ENCODE peak calls at places on chromosome 9, in five cellular contexts. One of them, this sample, is unnamed.

GRCh38 chr9:20722221-20722620 is 38.2 kb downstream of the FOCAD start:
- DNase-seq in IMR-90: no peak
- DNase-seq in GM20000: no peak
- DNase-seq in fibroblast of mammary gland: no peak
- DNase-seq in heart right ventricle: no peak
- DNase-seq in this sample: no peak

GRCh38 chr9:107894572-107895261 is 405.1 kb upstream of the KLF4 start:
- DNase-seq in heart right ventricle: no peak
- DNase-seq in fibroblast of mammary gland: peak; percentile 54
- DNase-seq in GM20000: no peak
- DNase-seq in IMR-90: peak; percentile 93
- DNase-seq in this sample: no peak

GRCh38 chr9:899440-900184 is 58.1 kb downstream of the DMRT1 start:
- DNase-seq in GM20000: peak; percentile 12
- DNase-seq in IMR-90: no peak
- DNase-seq in fibroblast of mammary gland: no peak
- DNase-seq in heart right ventricle: no peak
- DNase-seq in this sample: no peak

GRCh38 chr9:117232266-117232665 is 182.6 kb downstream of the ASTN2 start:
- DNase-seq in GM20000: no peak
- DNase-seq in fibroblast of mammary gland: no peak
- DNase-seq in IMR-90: no peak
- DNase-seq in heart right ventricle: no peak
- DNase-seq in this sample: no peak

GRCh38 chr9:127351182-127352166 is 45.5 kb upstream of the SLC2A8 start:
- DNase-seq in fibroblast of mammary gland: no peak
- DNase-seq in GM20000: no peak
- DNase-seq in heart right ventricle: no peak
- DNase-seq in IMR-90: no peak
- DNase-seq in this sample: no peak

GRCh38 chr9:101457003-101457402 is 21.4 kb upstream of the ALDOB start:
- DNase-seq in GM20000: no peak
- DNase-seq in fibroblast of mammary gland: no peak
- DNase-seq in IMR-90: no peak
- DNase-seq in heart right ventricle: no peak
- DNase-seq in this sample: no peak

GRCh38 chr9:88746029-88746743 is 211.2 kb downstream of the NXNL2 start:
- DNase-seq in IMR-90: peak; percentile 95
- DNase-seq in heart right ventricle: peak; percentile 56
- DNase-seq in fibroblast of mammary gland: peak; percentile 97
- DNase-seq in GM20000: no peak
- DNase-seq in this sample: no peak

GRCh38 chr9:79221084-79221483 is 350.7 kb upstream of the TLE4 start:
- DNase-seq in heart right ventricle: no peak
- DNase-seq in fibroblast of mammary gland: peak; percentile 75
- DNase-seq in GM20000: no peak
- DNase-seq in IMR-90: peak; percentile 84
- DNase-seq in this sample: no peak

GRCh38 chr9:111896942-111897830 is 572 bp downstream of the UGCG start:
- DNase-seq in GM20000: peak; percentile 83
- DNase-seq in IMR-90: no peak
- DNase-seq in heart right ventricle: peak; percentile 69
- DNase-seq in fibroblast of mammary gland: peak; percentile 56
- DNase-seq in this sample: no peak

GRCh38 chr9:126057869-126058467 is 268.7 kb upstream of the MVB12B start:
- DNase-seq in fibroblast of mammary gland: no peak
- DNase-seq in heart right ventricle: no peak
- DNase-seq in IMR-90: no peak
- DNase-seq in GM20000: no peak
- DNase-seq in this sample: no peak

GRCh38 chr9:26888271-26888670 is 4.3 kb downstream of the CAAP1 start:
- DNase-seq in GM20000: no peak
- DNase-seq in IMR-90: peak; percentile 4
- DNase-seq in heart right ventricle: no peak
- DNase-seq in fibroblast of mammary gland: no peak
- DNase-seq in this sample: no peak

GRCh38 chr9:99172129-99173091 is 49.3 kb downstream of the ALG2 start:
- DNase-seq in fibroblast of mammary gland: no peak
- DNase-seq in IMR-90: no peak
- DNase-seq in heart right ventricle: no peak
- DNase-seq in GM20000: no peak
- DNase-seq in this sample: no peak

GRCh38 chr9:35882265-35882848 is 12.2 kb upstream of the OR13J1 start:
- DNase-seq in GM20000: peak; percentile 76
- DNase-seq in fibroblast of mammary gland: peak; percentile 78
- DNase-seq in heart right ventricle: peak; percentile 87
- DNase-seq in IMR-90: peak; percentile 71
- DNase-seq in this sample: peak; percentile 74

GRCh38 chr9:135448570-135449180 is 30.9 kb upstream of the PPP1R26 start:
- DNase-seq in GM20000: no peak
- DNase-seq in heart right ventricle: no peak
- DNase-seq in fibroblast of mammary gland: no peak
- DNase-seq in IMR-90: peak; percentile 8
- DNase-seq in this sample: no peak

GRCh38 chr9:88312070-88312469 is 76.2 kb upstream of the SPIN1 start:
- DNase-seq in heart right ventricle: no peak
- DNase-seq in IMR-90: no peak
- DNase-seq in GM20000: no peak
- DNase-seq in fibroblast of mammary gland: no peak
- DNase-seq in this sample: no peak

GRCh38 chr9:120281665-120282064 is 298.3 kb downstream of the CDK5RAP2 start:
- DNase-seq in heart right ventricle: no peak
- DNase-seq in GM20000: no peak
- DNase-seq in fibroblast of mammary gland: no peak
- DNase-seq in IMR-90: no peak
- DNase-seq in this sample: no peak

GRCh38 chr9:85536076-85536475 is 205.7 kb downstream of the AGTPBP1 start:
- DNase-seq in GM20000: no peak
- DNase-seq in fibroblast of mammary gland: peak; percentile 87
- DNase-seq in IMR-90: peak; percentile 60
- DNase-seq in heart right ventricle: no peak
- DNase-seq in this sample: no peak

GRCh38 chr9:122001491-122002201 is 91.5 kb downstream of the TTLL11 start:
- DNase-seq in fibroblast of mammary gland: no peak
- DNase-seq in heart right ventricle: peak; percentile 42
- DNase-seq in GM20000: no peak
- DNase-seq in IMR-90: peak; percentile 24
- DNase-seq in this sample: no peak

GRCh38 chr9:126516936-126517750 is 96.6 kb upstream of the LMX1B start:
- DNase-seq in IMR-90: peak; percentile 84
- DNase-seq in fibroblast of mammary gland: peak; percentile 76
- DNase-seq in heart right ventricle: peak; percentile 67
- DNase-seq in GM20000: peak; percentile 59
- DNase-seq in this sample: peak; percentile 43

GRCh38 chr9:94993821-94994165 is 267.3 kb downstream of the AOPEP start:
- DNase-seq in IMR-90: no peak
- DNase-seq in fibroblast of mammary gland: no peak
- DNase-seq in heart right ventricle: no peak
- DNase-seq in GM20000: no peak
- DNase-seq in this sample: no peak

GRCh38 chr9:115590016-115590415 is 472.1 kb upstream of the TNC start:
- DNase-seq in GM20000: no peak
- DNase-seq in heart right ventricle: no peak
- DNase-seq in IMR-90: peak; percentile 97
- DNase-seq in fibroblast of mammary gland: peak; percentile 99
- DNase-seq in this sample: no peak

GRCh38 chr9:37531699-37532098 is 44.5 kb downstream of the FBXO10 start:
- DNase-seq in heart right ventricle: no peak
- DNase-seq in IMR-90: no peak
- DNase-seq in fibroblast of mammary gland: no peak
- DNase-seq in GM20000: peak; percentile 25
- DNase-seq in this sample: no peak

GRCh38 chr9:7130421-7130820 is 372.6 kb downstream of the KDM4C start:
- DNase-seq in GM20000: no peak
- DNase-seq in fibroblast of mammary gland: no peak
- DNase-seq in IMR-90: no peak
- DNase-seq in heart right ventricle: no peak
- DNase-seq in this sample: no peak

GRCh38 chr9:9973062-9973461 is 639.7 kb downstream of the PTPRD start:
- DNase-seq in GM20000: no peak
- DNase-seq in fibroblast of mammary gland: no peak
- DNase-seq in heart right ventricle: no peak
- DNase-seq in IMR-90: no peak
- DNase-seq in this sample: no peak

GRCh38 chr9:14909631-14910177 is 524 bp downstream of the FREM1 start:
- DNase-seq in fibroblast of mammary gland: no peak
- DNase-seq in heart right ventricle: no peak
- DNase-seq in GM20000: no peak
- DNase-seq in IMR-90: no peak
- DNase-seq in this sample: no peak

GRCh38 chr9:69554945-69555344 is 117.2 kb downstream of the APBA1 start:
- DNase-seq in fibroblast of mammary gland: peak; percentile 78
- DNase-seq in IMR-90: peak; percentile 93
- DNase-seq in GM20000: no peak
- DNase-seq in heart right ventricle: no peak
- DNase-seq in this sample: no peak

GRCh38 chr9:92983984-92984589 is 36.8 kb downstream of the FGD3 start:
- DNase-seq in IMR-90: peak; percentile 3
- DNase-seq in heart right ventricle: no peak
- DNase-seq in GM20000: no peak
- DNase-seq in fibroblast of mammary gland: peak; percentile 33
- DNase-seq in this sample: no peak

GRCh38 chr9:133714606-133715294 is 23.4 kb downstream of the SARDH start:
- DNase-seq in heart right ventricle: peak; percentile 85
- DNase-seq in fibroblast of mammary gland: peak; percentile 88
- DNase-seq in IMR-90: peak; percentile 84
- DNase-seq in GM20000: no peak
- DNase-seq in this sample: peak; percentile 9

GRCh38 chr9:107504585-107505455 is 15.3 kb upstream of the KLF4 start:
- DNase-seq in fibroblast of mammary gland: peak; percentile 94
- DNase-seq in heart right ventricle: peak; percentile 21
- DNase-seq in IMR-90: peak; percentile 93
- DNase-seq in GM20000: no peak
- DNase-seq in this sample: no peak

GRCh38 chr9:469672-470040 is 255.0 kb downstream of the DOCK8 start:
- DNase-seq in IMR-90: no peak
- DNase-seq in heart right ventricle: peak; percentile 29
- DNase-seq in fibroblast of mammary gland: no peak
- DNase-seq in GM20000: peak; percentile 36
- DNase-seq in this sample: no peak

GRCh38 chr9:114205171-114206015 is 50.1 kb downstream of the COL27A1 start:
- DNase-seq in fibroblast of mammary gland: no peak
- DNase-seq in IMR-90: no peak
- DNase-seq in heart right ventricle: no peak
- DNase-seq in GM20000: no peak
- DNase-seq in this sample: no peak

GRCh38 chr9:113963017-113963620 is 87.0 kb downstream of the ZNF618 start:
- DNase-seq in GM20000: peak; percentile 58
- DNase-seq in fibroblast of mammary gland: peak; percentile 67
- DNase-seq in IMR-90: peak; percentile 49
- DNase-seq in heart right ventricle: peak; percentile 31
- DNase-seq in this sample: no peak

GRCh38 chr9:83937861-83938455 is 16.7 kb upstream of the KIF27 start:
- DNase-seq in heart right ventricle: no peak
- DNase-seq in fibroblast of mammary gland: peak; percentile 72
- DNase-seq in GM20000: peak; percentile 59
- DNase-seq in IMR-90: peak; percentile 62
- DNase-seq in this sample: no peak

GRCh38 chr9:96553070-96553469 is 66.6 kb downstream of the CDC14B start:
- DNase-seq in heart right ventricle: no peak
- DNase-seq in GM20000: no peak
- DNase-seq in IMR-90: peak; percentile 88
- DNase-seq in fibroblast of mammary gland: peak; percentile 94
- DNase-seq in this sample: no peak

GRCh38 chr9:78982849-78983248 is 588.9 kb upstream of the TLE4 start:
- DNase-seq in fibroblast of mammary gland: peak; percentile 19
- DNase-seq in IMR-90: peak; percentile 56
- DNase-seq in heart right ventricle: no peak
- DNase-seq in GM20000: no peak
- DNase-seq in this sample: no peak

GRCh38 chr9:119307471-119307870 is 61.8 kb downstream of the BRINP1 start:
- DNase-seq in IMR-90: no peak
- DNase-seq in GM20000: no peak
- DNase-seq in fibroblast of mammary gland: no peak
- DNase-seq in heart right ventricle: no peak
- DNase-seq in this sample: no peak

GRCh38 chr9:80146466-80146865 is 574.7 kb downstream of the TLE4 start:
- DNase-seq in heart right ventricle: no peak
- DNase-seq in fibroblast of mammary gland: peak; percentile 8
- DNase-seq in IMR-90: peak; percentile 16
- DNase-seq in GM20000: no peak
- DNase-seq in this sample: no peak

GRCh38 chr9:2241461-2241874 is 226.3 kb downstream of the SMARCA2 start:
- DNase-seq in heart right ventricle: peak; percentile 45
- DNase-seq in IMR-90: peak; percentile 86
- DNase-seq in fibroblast of mammary gland: peak; percentile 88
- DNase-seq in GM20000: peak; percentile 9
- DNase-seq in this sample: no peak
- TF ChIP-seq CTCF in heart right ventricle: peak; percentile 14
- TF ChIP-seq CTCF in IMR-90: peak; percentile 26
- TF ChIP-seq CTCF in fibroblast of mammary gland: peak; percentile 49
- TF ChIP-seq CTCF in GM20000: no peak
- TF ChIP-seq CTCF in this sample: no peak

DNA sequence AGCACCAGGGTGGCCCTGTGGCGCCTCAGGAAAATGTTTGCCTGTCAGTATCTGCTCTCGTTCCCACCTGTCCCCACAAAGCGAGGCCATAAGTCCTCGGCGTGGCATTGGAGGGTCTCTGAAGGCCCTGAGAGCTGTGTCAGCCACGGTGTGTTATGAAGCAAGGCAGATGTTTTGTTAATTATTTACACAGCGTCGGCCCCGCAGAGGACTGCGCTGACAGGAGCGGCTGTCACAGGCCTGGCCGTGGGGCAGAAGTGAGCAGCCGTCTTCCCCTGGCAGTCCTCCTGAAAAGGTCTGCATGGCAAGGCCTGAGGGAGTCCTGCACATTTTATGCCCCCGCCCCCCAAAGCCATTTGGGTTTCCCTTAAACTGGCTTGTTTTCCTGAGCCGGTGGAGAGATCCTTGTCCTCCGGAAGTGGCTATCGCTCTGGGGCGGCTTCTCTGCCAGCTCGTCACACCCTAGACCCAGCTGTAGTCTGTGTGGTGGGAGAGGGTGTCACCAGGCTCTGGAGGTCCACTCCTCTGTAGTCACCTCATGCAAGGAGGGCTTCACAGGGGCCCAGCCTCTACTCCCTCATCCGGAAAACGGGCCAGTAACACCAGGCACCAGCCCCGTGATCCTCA is 6.2 kb downstream of the NEK6 start:
- DNase-seq in heart right ventricle: no peak
- DNase-seq in IMR-90: no peak
- DNase-seq in GM20000: no peak
- DNase-seq in fibroblast of mammary gland: no peak
- DNase-seq in this sample: no peak
- TF ChIP-seq CTCF in heart right ventricle: no peak
- TF ChIP-seq CTCF in IMR-90: no peak
- TF ChIP-seq CTCF in GM20000: no peak
- TF ChIP-seq CTCF in fibroblast of mammary gland: no peak
- TF ChIP-seq CTCF in this sample: no peak

GRCh38 chr9:130662099-130662926 is 2.1 kb upstream of the PRDM12 start:
- DNase-seq in heart right ventricle: no peak
- DNase-seq in IMR-90: no peak
- DNase-seq in GM20000: no peak
- DNase-seq in fibroblast of mammary gland: no peak
- DNase-seq in this sample: no peak
- TF ChIP-seq CTCF in heart right ventricle: no peak
- TF ChIP-seq CTCF in IMR-90: no peak
- TF ChIP-seq CTCF in GM20000: no peak
- TF ChIP-seq CTCF in fibroblast of mammary gland: no peak
- TF ChIP-seq CTCF in this sample: no peak

GRCh38 chr9:138100711-138101349 is 223.2 kb downstream of the CACNA1B start:
- DNase-seq in GM20000: peak; percentile 17
- DNase-seq in heart right ventricle: no peak
- DNase-seq in fibroblast of mammary gland: no peak
- DNase-seq in IMR-90: no peak
- DNase-seq in this sample: no peak
- TF ChIP-seq CTCF in GM20000: peak; percentile 41
- TF ChIP-seq CTCF in heart right ventricle: peak; percentile 40
- TF ChIP-seq CTCF in fibroblast of mammary gland: no peak
- TF ChIP-seq CTCF in IMR-90: no peak
- TF ChIP-seq CTCF in this sample: no peak